ENCODE peak calls at places on chromosomes 6 and 20, in five cellular contexts. S is mesenchymal stem cell, W is heart right ventricle, R is HS-5, M is T-helper 2 cell. N is an unnamed sample.

GRCh38 chr6:156774872-156775405 is 2.2 kb upstream of the ARID1B start:
- DNase-seq in R (no peak), W (no peak), S (no peak), M (no peak), N (no peak)

GRCh38 chr6:35042041-35042440 is 99.1 kb downstream of the TCP11 start:
- DNase-seq in S (no peak), M (no peak), W (no peak), R (no peak), N (no peak)

GRCh38 chr6:143125896-143126573 is 65.3 kb downstream of the AIG1 start:
- DNase-seq in S (peak), W (no peak), R (no peak), M (no peak), N (no peak)

GRCh38 chr20:34983089-34983820 is 27.6 kb downstream of the MYH7B start:
- DNase-seq in R (no peak), W (no peak), M (no peak), S (no peak), N (no peak)

GRCh38 chr20:60057866-60058807 is 99.9 kb downstream of the CDH26 start:
- DNase-seq in W (peak), R (no peak), M (no peak), S (peak), N (peak)

GRCh38 chr6:56899311-56899710 is 55.6 kb upstream of the BEND6 start:
- DNase-seq in S (no peak), R (no peak), M (no peak), W (no peak), N (no peak)

GRCh38 chr6:71410164-71410566 is 121.6 kb downstream of the OGFRL1 start:
- DNase-seq in M (no peak), R (no peak), S (no peak), W (no peak), N (no peak)

GRCh38 chr6:39090036-39090435 is 24.9 kb downstream of the SAYSD1 start:
- DNase-seq in W (no peak), M (no peak), R (no peak), S (no peak), N (no peak)

GRCh38 chr6:43629104-43629504 is at the start of gene GTPBP2:
- DNase-seq in R (peak), S (peak), W (peak), M (peak), N (peak)

GRCh38 chr6:18545726-18546125 is 158.6 kb downstream of the RNF144B start:
- DNase-seq in S (no peak), M (no peak), W (no peak), R (no peak), N (no peak)

GRCh38 chr20:38212806-38213606 is 47.5 kb downstream of the KIAA1755 start:
- DNase-seq in M (no peak), S (no peak), W (peak), R (no peak), N (no peak)

GRCh38 chr6:109048670-109049415 is 45.8 kb downstream of the SESN1 start:
- DNase-seq in M (no peak), R (no peak), S (no peak), W (no peak), N (no peak)

GRCh38 chr20:46995561-46996142 is 101.0 kb downstream of the EYA2 start:
- DNase-seq in W (no peak), S (no peak), R (no peak), M (no peak), N (no peak)

GRCh38 chr6:130076512-130076911 is 58.1 kb downstream of the L3MBTL3 start:
- DNase-seq in W (no peak), S (no peak), R (no peak), M (no peak), N (no peak)

GRCh38 chr20:23157741-23158140 is 71.6 kb upstream of the CD93 start:
- DNase-seq in S (peak), M (no peak), R (no peak), W (no peak), N (no peak)

GRCh38 chr6:97440590-97441176 is 157.7 kb upstream of the MMS22L start:
- DNase-seq in M (no peak), R (peak), S (peak), W (no peak), N (no peak)

GRCh38 chr20:46552460-46553420 is 2.3 kb upstream of the OCSTAMP start:
- DNase-seq in M (no peak), W (no peak), S (no peak), R (no peak), N (no peak)

GRCh38 chr6:161584051-161584450 is 310.2 kb upstream of the AGPAT4 start:
- DNase-seq in M (no peak), S (no peak), R (no peak), W (no peak), N (no peak)

GRCh38 chr20:59032713-59033059 is 551 bp upstream of the ATP5F1E start:
- DNase-seq in R (no peak), S (peak), M (no peak), W (no peak), N (no peak)

GRCh38 chr6:8579372-8579771 is 144.0 kb upstream of the SLC35B3 start:
- DNase-seq in R (peak), W (no peak), M (no peak), S (no peak), N (no peak)

GRCh38 chr6:129890701-129891100 is 29.6 kb upstream of the TMEM244 start:
- DNase-seq in R (no peak), W (no peak), M (no peak), S (no peak), N (no peak)

GRCh38 chr6:144797881-144798589 is 512.9 kb downstream of the UTRN start:
- DNase-seq in R (peak), M (no peak), W (no peak), S (peak), N (no peak)

GRCh38 chr6:16723833-16724232 is 37.4 kb downstream of the ATXN1 start:
- DNase-seq in S (peak), R (peak), W (no peak), M (no peak), N (no peak)

GRCh38 chr20:5996765-5997164 is 46.3 kb downstream of the MCM8 start:
- DNase-seq in S (no peak), R (no peak), W (no peak), M (peak), N (no peak)

GRCh38 chr20:34037121-34037520 is 43.4 kb downstream of the RALY start:
- DNase-seq in M (peak), S (no peak), W (no peak), R (no peak), N (peak)

GRCh38 chr6:153146413-153146812 is 15.3 kb upstream of the RGS17 start:
- DNase-seq in R (no peak), M (no peak), W (no peak), S (no peak), N (no peak)

GRCh38 chr6:71599366-71599765 is 287.0 kb upstream of the RIMS1 start:
- DNase-seq in M (no peak), W (no peak), R (no peak), S (no peak), N (no peak)

GRCh38 chr20:43926691-43927090 is 12.0 kb downstream of the TOX2 start:
- DNase-seq in W (no peak), M (no peak), S (no peak), R (no peak), N (no peak)

GRCh38 chr6:20985821-20986220 is 451.6 kb downstream of the CDKAL1 start:
- DNase-seq in W (no peak), S (no peak), R (no peak), M (no peak), N (no peak)

GRCh38 chr6:138803914-138804313 is 8.0 kb downstream of the ECT2L start:
- DNase-seq in S (no peak), R (no peak), M (no peak), W (no peak), N (no peak)

N was measured in CD4-positive, alpha-beta T cell.